ENCODE peak calls at places on chromosomes 12 and 14, in eight cellular contexts. T, Q, U, I, E, C, Y and R are unnamed samples.
A peak's percentile ranks its signal among the peaks of the same experiment; 100 is the strongest.

GRCh38 chr14:70776197-70776596 is 33.1 kb downstream of the MAP3K9 start:
- DNase-seq in Y (no peak), U (no peak), E (no peak), Q (no peak), C (no peak), T (no peak), I (no peak), R (no peak)

GRCh38 chr12:83183132-83183531 is 496.4 kb downstream of the TMTC2 start:
- DNase-seq in I (no peak), Y (no peak), C (no peak), Q (no peak), E (no peak), U (no peak), T (no peak), R (no peak)

GRCh38 chr12:62744551-62744950 is 190.4 kb downstream of the PPM1H start:
- DNase-seq in Q (no peak), U (no peak), E (no peak), T (no peak), Y (no peak), C (no peak), I (no peak), R (no peak)

GRCh38 chr14:89678715-89679220 is 261.7 kb upstream of the FOXN3 start:
- DNase-seq in Y (no peak), T (no peak), E (no peak), Q (no peak), U (no peak), I (no peak), C (no peak), R (no peak)

GRCh38 chr14:101072531-101072930 is 169.0 kb upstream of the RTL1 start:
- DNase-seq in Y (peak; percentile 14), E (no peak), I (no peak), C (no peak), T (no peak), Q (no peak), U (no peak), R (no peak)

GRCh38 chr12:110689002-110689600 is at the start of gene HVCN1:
- DNase-seq in T (no peak), I (peak; percentile 21), E (no peak), U (peak; percentile 35), Y (no peak), Q (no peak), C (peak; percentile 38), R (no peak)

GRCh38 chr14:68688872-68689371 is 103.9 kb downstream of the ZFP36L1 start:
- DNase-seq in Q (peak; percentile 67), I (no peak), C (peak; percentile 11), T (no peak), U (no peak), E (peak; percentile 10), Y (peak; percentile 23), R (no peak)

GRCh38 chr14:24665440-24665991 is 31.5 kb upstream of the GZMB start:
- DNase-seq in Y (no peak), I (no peak), U (no peak), T (no peak), Q (no peak), C (no peak), E (no peak), R (no peak)

GRCh38 chr14:40394634-40395340 is 962.6 kb upstream of the FBXO33 start:
- DNase-seq in U (no peak), Q (no peak), T (no peak), C (no peak), Y (peak; percentile 60), I (no peak), E (no peak), R (no peak)

GRCh38 chr12:131348226-131349010 is 362.5 kb upstream of the SFSWAP start:
- DNase-seq in C (no peak), I (no peak), T (no peak), Q (no peak), U (no peak), Y (no peak), E (no peak), R (no peak)

GRCh38 chr14:96139879-96140278 is 64.8 kb upstream of the BDKRB2 start:
- DNase-seq in T (no peak), Q (no peak), E (no peak), I (no peak), Y (no peak), U (no peak), C (no peak), R (no peak)

GRCh38 chr12:69569236-69569635 is 16.0 kb upstream of the CCT2 start:
- DNase-seq in E (no peak), U (no peak), I (no peak), Q (no peak), T (no peak), Y (peak; percentile 78), C (no peak), R (no peak)

GRCh38 chr12:50960130-50960529 is 7.8 kb downstream of the HIGD1C start:
- DNase-seq in C (no peak), I (no peak), E (no peak), Y (no peak), Q (no peak), U (no peak), T (no peak), R (no peak)

GRCh38 chr12:23895792-23896218 is 53.7 kb downstream of the SOX5 start:
- DNase-seq in C (peak; percentile 94), Y (no peak), T (no peak), Q (no peak), U (no peak), I (no peak), E (no peak), R (no peak)

GRCh38 chr12:109304485-109304884 is 4.6 kb downstream of the FOXN4 start:
- DNase-seq in I (no peak), U (no peak), Y (no peak), C (peak; percentile 97), Q (no peak), E (no peak), T (no peak), R (no peak)